ENCODE peak calls at places on chromosomes 2 and 18, in ten cellular contexts. N is MCF 10A; X is Peyer's patch; E is CD8-positive, alpha-beta T cell; K is WTC11; U is left ventricle myocardium inferior; Q is fibroblast of mammary gland; W is HFFc6; O is IMR-90; B is GM13977. A is an unnamed sample.

GRCh38 chr18:42310956-42311355 is 355.9 kb downstream of the PIK3C3 start:
- DNase-seq in N (peak), X (no peak), E (no peak), K (peak), U (peak), Q (peak), W (no peak), O (no peak), B (no peak), A (peak)

GRCh38 chr2:64311948-64312621 is 141.9 kb upstream of the LGALSL start:
- DNase-seq in N (peak), X (peak), E (no peak), K (no peak), U (peak), Q (peak), W (peak), O (peak), B (no peak), A (peak)

GRCh38 chr2:118991554-118991953 is 49.6 kb downstream of the MARCO start:
- DNase-seq in N (no peak), X (no peak), E (no peak), K (no peak), U (no peak), Q (no peak), W (no peak), O (no peak), B (no peak), A (no peak)

GRCh38 chr2:138757376-138757775 is 22.8 kb downstream of the NXPH2 start:
- DNase-seq in N (no peak), X (no peak), E (no peak), K (no peak), U (no peak), Q (no peak), W (no peak), O (no peak), B (no peak), A (no peak)

GRCh38 chr2:197130318-197130717 is 180.3 kb downstream of the ANKRD44 start:
- DNase-seq in N (no peak), X (no peak), E (no peak), K (no peak), U (no peak), Q (no peak), W (no peak), O (no peak), B (peak), A (no peak)

GRCh38 chr18:36211612-36212065 is 24.3 kb downstream of the MOCOS start:
- DNase-seq in N (no peak), X (no peak), E (no peak), K (no peak), U (no peak), Q (peak), W (peak), O (peak), B (no peak), A (no peak)

GRCh38 chr2:135607561-135607960 is 76.3 kb downstream of the R3HDM1 start:
- DNase-seq in N (peak), X (no peak), E (no peak), K (no peak), U (no peak), Q (peak), W (no peak), O (peak), B (no peak), A (no peak)

GRCh38 chr2:192029089-192029488 is 165.6 kb downstream of the TMEFF2 start:
- DNase-seq in N (peak), X (no peak), E (no peak), K (peak), U (no peak), Q (peak), W (peak), O (peak), B (no peak), A (no peak)

GRCh38 chr2:10283106-10284062 is 19.3 kb upstream of the HPCAL1 start:
- DNase-seq in N (peak), X (peak), E (no peak), K (no peak), U (no peak), Q (peak), W (peak), O (peak), B (no peak), A (no peak)

GRCh38 chr2:101533611-101534601 is 59.0 kb upstream of the RFX8 start:
- DNase-seq in N (no peak), X (no peak), E (no peak), K (peak), U (no peak), Q (no peak), W (no peak), O (no peak), B (no peak), A (no peak)

GRCh38 chr2:95314964-95315611 is 17.9 kb downstream of the KCNIP3 start:
- DNase-seq in N (peak), X (peak), E (no peak), K (peak), U (no peak), Q (peak), W (peak), O (peak), B (peak), A (no peak)

GRCh38 chr18:44777429-44778192 is 96.9 kb downstream of the SETBP1 start:
- DNase-seq in N (no peak), X (no peak), E (no peak), K (no peak), U (peak), Q (no peak), W (no peak), O (no peak), B (no peak), A (no peak)

GRCh38 chr2:85106489-85107180 is 26.6 kb upstream of the TCF7L1 start:
- DNase-seq in N (peak), X (no peak), E (no peak), K (no peak), U (no peak), Q (peak), W (peak), O (peak), B (no peak), A (no peak)

GRCh38 chr2:42810971-42811865 is 18.8 kb upstream of the HAAO start:
- DNase-seq in N (no peak), X (peak), E (peak), K (peak), U (peak), Q (peak), W (no peak), O (peak), B (peak), A (peak)

GRCh38 chr2:10469301-10469700 is 21.2 kb upstream of the ODC1 start:
- DNase-seq in N (no peak), X (peak), E (no peak), K (no peak), U (no peak), Q (no peak), W (no peak), O (no peak), B (no peak), A (peak)

GRCh38 chr2:160062283-160063005 is at the start of gene PLA2R1:
- DNase-seq in N (peak), X (peak), E (no peak), K (peak), U (peak), Q (peak), W (peak), O (peak), B (no peak), A (peak)

GRCh38 chr18:5091741-5092140 is 105.3 kb downstream of the AKAIN1 start:
- DNase-seq in N (no peak), X (no peak), E (no peak), K (no peak), U (no peak), Q (no peak), W (no peak), O (no peak), B (no peak), A (no peak)

GRCh38 chr2:120395221-120395620 is 49.3 kb downstream of the INHBB start:
- DNase-seq in N (no peak), X (peak), E (no peak), K (no peak), U (no peak), Q (no peak), W (no peak), O (no peak), B (no peak), A (peak)

DNA sequence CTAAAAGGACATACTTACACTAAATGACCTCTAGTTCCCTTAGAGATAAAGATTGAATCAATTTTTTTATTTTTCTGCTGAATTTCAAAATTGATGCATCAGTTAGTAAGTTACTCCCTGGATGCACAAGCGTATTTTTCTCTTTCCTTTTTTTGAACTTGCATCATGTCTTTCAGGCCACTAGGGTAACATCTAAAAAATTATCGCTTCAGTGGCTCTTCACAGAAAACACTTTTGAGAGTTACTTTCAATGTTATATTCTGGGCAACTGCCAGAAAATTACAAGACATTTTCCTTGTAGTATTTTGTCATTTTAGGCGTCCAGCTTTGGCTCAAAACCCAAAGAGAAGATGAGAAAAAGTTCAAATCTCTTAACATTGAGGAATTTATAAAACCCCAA is 59.8 kb downstream of the DSEL start:
- DNase-seq in N (no peak), X (no peak), E (no peak), K (no peak), U (no peak), Q (peak), W (no peak), O (no peak), B (no peak), A (no peak)
- TF ChIP-seq CTCF in N (no peak), X (no peak), E (no peak), K (no peak), U (peak), Q (peak), W (peak), O (no peak), B (no peak), A (no peak)

DNA sequence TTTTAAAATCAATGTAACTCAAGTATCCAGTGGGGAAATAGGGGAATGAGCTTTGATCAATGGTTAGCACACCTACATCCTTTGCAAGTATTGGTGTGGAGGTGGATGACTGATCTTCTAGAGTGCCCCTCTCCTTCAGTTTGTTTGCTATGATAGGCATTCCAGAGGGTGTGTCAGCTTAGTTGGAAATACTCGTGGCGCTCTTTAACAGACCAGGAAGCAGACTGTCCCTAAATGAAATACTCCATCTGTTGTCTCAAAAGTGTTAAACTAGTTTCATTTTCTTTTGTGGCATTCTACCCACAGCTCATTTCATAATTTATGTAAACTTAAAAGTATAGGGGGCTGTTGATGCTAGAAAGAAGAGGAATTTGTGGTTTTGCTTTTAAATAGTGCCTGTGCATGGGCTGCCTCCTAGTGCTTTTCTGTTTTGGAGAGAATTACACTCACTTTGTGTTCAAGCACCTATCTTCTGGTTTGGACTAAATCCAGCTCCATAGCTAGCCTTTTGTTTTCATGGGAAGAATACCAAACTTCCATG is 66.2 kb downstream of the STAT1 start:
- DNase-seq in N (peak), X (no peak), E (no peak), K (no peak), U (no peak), Q (peak), W (peak), O (peak), B (peak), A (no peak)
- TF ChIP-seq CTCF in N (no peak), X (no peak), E (peak), K (no peak), U (no peak), Q (peak), W (peak), O (peak), B (peak), A (no peak)

GRCh38 chr2:152613235-152613634 is 104.0 kb downstream of the PRPF40A start:
- DNase-seq in N (no peak), X (no peak), E (no peak), K (no peak), U (no peak), Q (peak), W (no peak), O (peak), B (no peak), A (no peak)

GRCh38 chr2:152609174-152609573 is 108.1 kb downstream of the PRPF40A start:
- DNase-seq in N (no peak), X (no peak), E (no peak), K (no peak), U (no peak), Q (no peak), W (no peak), O (no peak), B (no peak), A (no peak)

GRCh38 chr2:152615177-152615576 is 102.1 kb downstream of the PRPF40A start:
- DNase-seq in N (no peak), X (no peak), E (no peak), K (no peak), U (no peak), Q (no peak), W (no peak), O (no peak), B (no peak), A (no peak)

GRCh38 chr2:152609699-152610098 is 107.6 kb downstream of the PRPF40A start:
- DNase-seq in N (no peak), X (no peak), E (no peak), K (no peak), U (no peak), Q (no peak), W (no peak), O (no peak), B (no peak), A (no peak)

DNA sequence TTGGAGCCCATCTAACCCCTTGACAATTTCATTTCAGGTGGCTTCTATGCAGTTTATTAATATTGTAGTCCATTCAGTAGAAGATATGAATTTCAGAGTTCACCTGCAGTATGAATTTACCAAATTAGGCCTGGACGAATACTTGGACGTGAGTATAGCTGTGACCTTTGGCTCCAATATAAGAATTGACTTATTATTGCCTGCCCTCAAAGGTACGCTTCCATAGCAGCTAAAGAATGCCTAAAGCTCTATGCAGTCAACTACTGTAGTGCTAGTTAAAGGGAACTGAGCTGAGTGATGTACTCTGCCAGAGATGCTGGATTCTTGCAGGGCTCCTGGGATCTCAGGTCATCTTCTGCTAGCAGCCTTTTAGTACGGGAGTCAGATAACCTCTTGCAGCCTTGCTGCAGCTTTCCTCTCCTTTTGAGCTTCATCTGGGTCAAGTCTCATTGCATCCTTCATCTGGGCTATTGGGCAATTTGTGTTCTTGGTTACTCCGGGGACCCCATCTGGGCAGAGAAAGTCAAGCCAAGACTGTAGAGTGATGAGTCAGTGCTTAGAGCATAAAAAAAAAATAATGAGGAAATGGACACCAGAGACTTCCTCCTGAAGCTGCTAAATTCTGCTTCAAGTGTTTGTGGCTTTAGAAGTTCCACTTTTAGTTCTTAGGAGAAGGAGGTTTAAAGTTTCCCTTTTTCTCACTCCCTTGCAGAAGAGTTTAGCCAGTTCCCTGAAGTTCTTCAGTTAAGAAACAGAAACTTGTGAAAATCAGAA is 105.6 kb downstream of the PRPF40A start:
- DNase-seq in N (peak), X (peak), E (no peak), K (no peak), U (peak), Q (peak), W (peak), O (peak), B (peak), A (peak)
- TF ChIP-seq CTCF in N (no peak), X (no peak), E (no peak), K (no peak), U (no peak), Q (no peak), W (no peak), O (no peak), B (no peak), A (no peak)

GRCh38 chr2:150911766-150912280 is 349.8 kb downstream of the RBM43 start:
- DNase-seq in N (peak), X (peak), E (no peak), K (no peak), U (peak), Q (peak), W (peak), O (peak), B (no peak), A (peak)
- TF ChIP-seq CTCF in N (peak), X (no peak), E (no peak), K (no peak), U (peak), Q (peak), W (peak), O (peak), B (no peak), A (no peak)

GRCh38 chr2:167963899-167964649 is 283.3 kb downstream of the STK39 start:
- DNase-seq in N (no peak), X (no peak), E (no peak), K (no peak), U (no peak), Q (no peak), W (no peak), O (no peak), B (no peak), A (no peak)

GRCh38 chr2:167965907-167966306 is 281.5 kb downstream of the STK39 start:
- DNase-seq in N (no peak), X (no peak), E (no peak), K (no peak), U (no peak), Q (no peak), W (no peak), O (no peak), B (no peak), A (no peak)

GRCh38 chr2:167962436-167963226 is 284.8 kb downstream of the STK39 start:
- DNase-seq in N (no peak), X (no peak), E (no peak), K (no peak), U (no peak), Q (no peak), W (no peak), O (no peak), B (no peak), A (no peak)

GRCh38 chr2:167966367-167966766 is 281.0 kb downstream of the STK39 start:
- DNase-seq in N (no peak), X (no peak), E (no peak), K (no peak), U (no peak), Q (no peak), W (no peak), O (no peak), B (no peak), A (no peak)

GRCh38 chr2:167964650-167965404 is 282.6 kb downstream of the STK39 start:
- DNase-seq in N (peak), X (no peak), E (no peak), K (no peak), U (no peak), Q (peak), W (peak), O (peak), B (peak), A (no peak)
- TF ChIP-seq CTCF in N (peak), X (peak), E (no peak), K (no peak), U (peak), Q (peak), W (peak), O (peak), B (peak), A (no peak)

GRCh38 chr2:172429351-172429968 is 2.1 kb downstream of the ITGA6 start:
- DNase-seq in N (peak), X (no peak), E (no peak), K (no peak), U (no peak), Q (no peak), W (peak), O (peak), B (no peak), A (no peak)
- TF ChIP-seq CTCF in N (peak), X (peak), E (peak), K (no peak), U (peak), Q (no peak), W (no peak), O (no peak), B (no peak), A (no peak)

DNA sequence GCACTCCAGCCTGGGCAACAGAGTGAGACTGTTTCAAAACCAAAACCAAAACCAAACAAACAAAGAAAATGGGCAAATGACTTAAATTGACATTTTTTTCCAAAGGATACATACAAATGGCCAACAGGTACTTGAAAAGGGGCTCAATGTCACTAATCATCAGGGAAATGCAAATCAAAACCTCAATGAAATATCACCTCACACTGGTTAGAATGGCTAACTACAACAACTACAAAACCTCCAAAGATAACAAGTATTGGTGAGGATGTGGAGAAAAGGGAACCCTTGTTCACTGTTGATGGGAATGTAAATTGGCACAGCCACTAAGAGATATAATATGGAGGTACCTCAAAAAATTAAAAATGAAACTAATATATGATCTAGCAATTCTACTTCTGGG is 213.2 kb upstream of the HS6ST1 start:
- DNase-seq in N (no peak), X (no peak), E (no peak), K (no peak), U (no peak), Q (peak), W (no peak), O (no peak), B (no peak), A (no peak)
- TF ChIP-seq CTCF in N (no peak), X (peak), E (no peak), K (no peak), U (peak), Q (peak), W (peak), O (peak), B (peak), A (no peak)

A was measured in suprapubic skin.